ENCODE peak calls at places on chromosomes 16 and 17, in nine cellular contexts. K is HEK293T; R is activated T-cell treated with anti-CD3 and anti-CD28 coated beads for 4 hours; A is ELR; T is AG20443; U is fibroblast of the aortic adventitia; G is AG10803; O is AG09309; N is activated T-helper 1 cell treated with anti-CD3 and anti-CD28 coated beads, Interleukin-2, amount 50 U/mL, for 16 hours. W is an unnamed sample.

GRCh38 chr17:49269356-49269755 is 38.8 kb upstream of the PHOSPHO1 start:
- DNase-seq in K (no peak), R (no peak), A (no peak), T (no peak), U (no peak), G (no peak), O (no peak), N (no peak), W (no peak)

GRCh38 chr16:75109732-75110243 is 6.8 kb downstream of the LDHD start:
- DNase-seq in K (no peak), R (no peak), A (no peak), T (peak), U (no peak), G (no peak), O (no peak), N (no peak), W (no peak)

GRCh38 chr16:59783191-59783590 is 1049.1 kb upstream of the GOT2 start:
- DNase-seq in K (no peak), R (no peak), A (peak), T (peak), U (no peak), G (peak), O (no peak), N (no peak), W (no peak)

GRCh38 chr17:10871914-10872313 is 34.0 kb upstream of the PIRT start:
- DNase-seq in K (no peak), R (no peak), A (no peak), T (no peak), U (no peak), G (no peak), O (no peak), N (no peak), W (no peak)

GRCh38 chr17:32529604-32530003 is 42.8 kb downstream of the CDK5R1 start:
- DNase-seq in K (no peak), R (no peak), A (no peak), T (no peak), U (no peak), G (no peak), O (no peak), N (no peak), W (no peak)

GRCh38 chr16:50499254-50499653 is 48.9 kb upstream of the NKD1 start:
- DNase-seq in K (no peak), R (no peak), A (no peak), T (peak), U (no peak), G (no peak), O (no peak), N (no peak), W (no peak)

GRCh38 chr16:85998868-85999729 is 100.1 kb downstream of the IRF8 start:
- DNase-seq in K (no peak), R (no peak), A (peak), T (no peak), U (no peak), G (no peak), O (no peak), N (no peak), W (no peak)

GRCh38 chr17:79760197-79760906 is 17.6 kb upstream of the CBX2 start:
- DNase-seq in K (no peak), R (no peak), A (no peak), T (no peak), U (no peak), G (no peak), O (no peak), N (no peak), W (no peak)

GRCh38 chr17:2621241-2621640 is 27.8 kb downstream of the PAFAH1B1 start:
- DNase-seq in K (no peak), R (no peak), A (no peak), T (no peak), U (peak), G (no peak), O (no peak), N (no peak), W (no peak)

GRCh38 chr16:88633684-88634140 is 4.7 kb upstream of the IL17C start:
- DNase-seq in K (no peak), R (peak), A (peak), T (peak), U (peak), G (no peak), O (no peak), N (peak), W (no peak)

GRCh38 chr16:25523183-25523582 is 168.6 kb upstream of the HS3ST4 start:
- DNase-seq in K (no peak), R (no peak), A (no peak), T (no peak), U (no peak), G (no peak), O (no peak), N (no peak), W (no peak)

GRCh38 chr17:38357488-38358123 is 6.0 kb downstream of the SOCS7 start:
- DNase-seq in K (no peak), R (no peak), A (no peak), T (no peak), U (no peak), G (peak), O (no peak), N (no peak), W (no peak)

W was measured in H54.